ENCODE peak calls at places on chromosomes 13 and 19, in six cellular contexts. H, D, F, B, J and R are unnamed samples.

GRCh38 chr13:51453308-51453958 is 597 bp upstream of the INTS6 start:
- DNase-seq in F (no peak), H (no peak), J (no peak), B (no peak), D (peak; percentile 96), R (no peak)

GRCh38 chr19:31725051-31725450 is 375.8 kb upstream of the TSHZ3 start:
- DNase-seq in F (peak; percentile 19), H (no peak), B (no peak), D (no peak), J (peak; percentile 56), R (peak; percentile 7)

GRCh38 chr13:96475103-96475502 is 385.2 kb downstream of the HS6ST3 start:
- DNase-seq in F (no peak), J (no peak), D (no peak), H (no peak), B (no peak), R (no peak)

GRCh38 chr13:112176746-112177119 is 109.8 kb downstream of the SOX1 start:
- DNase-seq in J (no peak), D (no peak), H (no peak), F (no peak), B (no peak), R (no peak)

GRCh38 chr19:4120531-4120930 is 3.4 kb downstream of the MAP2K2 start:
- DNase-seq in F (peak; percentile 57), B (peak; percentile 72), D (no peak), H (no peak), J (peak; percentile 57), R (peak; percentile 68)

GRCh38 chr13:33218020-33218419 is 67.5 kb downstream of the STARD13 start:
- DNase-seq in J (peak; percentile 62), H (no peak), B (peak; percentile 73), F (no peak), D (no peak), R (peak; percentile 88)

GRCh38 chr19:33290956-33291622 is 11.2 kb downstream of the CEBPA start:
- DNase-seq in F (no peak), H (no peak), B (no peak), D (peak; percentile 83), J (no peak), R (no peak)

GRCh38 chr13:78595819-78596700 is 7.3 kb downstream of the POU4F1 start:
- DNase-seq in D (peak; percentile 67), B (no peak), J (no peak), H (no peak), F (no peak), R (no peak)

GRCh38 chr13:20547479-20547908 is 19.5 kb upstream of the IFT88 start:
- DNase-seq in F (no peak), H (no peak), B (no peak), D (no peak), J (no peak), R (no peak)

GRCh38 chr13:29767006-29767405 is 83.4 kb downstream of the UBL3 start:
- DNase-seq in B (peak; percentile 55), J (no peak), D (no peak), H (no peak), F (peak; percentile 22), R (no peak)

GRCh38 chr13:50911051-50911690 is 1.6 kb downstream of the RNASEH2B start:
- DNase-seq in J (peak; percentile 17), H (no peak), B (peak; percentile 12), F (peak; percentile 64), D (no peak), R (peak; percentile 9)

GRCh38 chr13:27820524-27821482 is 28.5 kb downstream of the GSX1 start:
- DNase-seq in F (no peak), B (no peak), J (no peak), D (no peak), H (no peak), R (peak; percentile 2)

GRCh38 chr13:42405665-42406390 is 133.9 kb downstream of the AKAP11 start:
- DNase-seq in D (no peak), H (no peak), F (peak; percentile 23), B (peak; percentile 6), J (peak; percentile 21), R (peak; percentile 77)

GRCh38 chr13:20446900-20447299 is 78.8 kb downstream of the CRYL1 start:
- DNase-seq in H (no peak), F (peak; percentile 48), D (no peak), B (peak; percentile 40), J (peak; percentile 44), R (no peak)

GRCh38 chr13:79448413-79448812 is 32.5 kb upstream of the NDFIP2 start:
- DNase-seq in J (peak; percentile 7), H (no peak), D (no peak), F (no peak), B (no peak), R (no peak)

GRCh38 chr19:30523791-30524190 is 151.6 kb downstream of the ZNF536 start:
- DNase-seq in J (no peak), B (no peak), F (no peak), H (no peak), D (no peak), R (no peak)

GRCh38 chr13:44151474-44151873 is 222.2 kb upstream of the SERP2 start:
- DNase-seq in D (no peak), J (no peak), F (peak; percentile 22), H (no peak), B (no peak), R (no peak)

GRCh38 chr19:31656507-31656906 is 307.3 kb upstream of the TSHZ3 start:
- DNase-seq in D (peak; percentile 66), B (no peak), H (no peak), F (no peak), J (no peak), R (no peak)

GRCh38 chr13:66503890-66504289 is 726.2 kb downstream of the PCDH9 start:
- DNase-seq in D (no peak), B (no peak), F (no peak), J (no peak), H (no peak), R (no peak)

GRCh38 chr19:42311612-42312160 is 1.4 kb upstream of the TMEM145 start:
- DNase-seq in J (no peak), B (no peak), F (no peak), D (no peak), H (no peak), R (no peak)

GRCh38 chr13:21022694-21023325 is 38.6 kb downstream of the LATS2 start:
- DNase-seq in H (no peak), D (no peak), J (no peak), B (no peak), F (no peak), R (no peak)

GRCh38 chr19:8320564-8321066 is 560 bp downstream of the NDUFA7 start:
- DNase-seq in H (no peak), B (no peak), F (no peak), D (peak; percentile 54), J (no peak), R (no peak)

GRCh38 chr13:109694972-109695371 is 91.4 kb downstream of the IRS2 start:
- DNase-seq in J (no peak), D (no peak), H (no peak), F (no peak), B (no peak), R (no peak)

DNA sequence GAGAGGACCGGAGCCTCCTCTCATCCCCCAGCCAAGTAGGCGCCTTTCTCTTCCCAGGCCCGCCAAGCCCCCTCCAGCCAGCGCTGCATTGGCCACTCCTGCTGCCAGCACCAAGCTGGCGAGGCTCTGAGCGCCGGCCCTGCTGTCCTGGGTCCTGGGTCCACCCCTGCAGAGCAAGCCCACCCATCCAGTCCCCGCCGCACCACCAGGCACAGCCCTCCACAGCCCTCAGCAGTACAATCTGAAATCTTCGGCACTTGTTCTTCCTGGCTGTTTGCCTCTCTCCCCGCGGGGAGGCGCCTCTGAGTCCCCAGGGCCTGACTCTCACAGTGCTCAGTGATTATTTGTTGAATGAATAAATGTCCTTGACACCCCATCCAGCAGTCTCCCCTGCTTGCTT is 236.4 kb upstream of the SGCG start:
- DNase-seq in H (no peak), B (no peak), J (no peak), F (no peak), D (no peak), R (no peak)
- TF ChIP-seq CTCF in H (no peak), B (no peak), J (no peak), F (no peak), D (no peak), R (no peak)

GRCh38 chr13:98912846-98913245 is 65.0 kb downstream of the DOCK9 start:
- DNase-seq in D (no peak), J (no peak), B (no peak), F (no peak), H (no peak), R (no peak)
- H3K4me3 ChIP-seq in D (no peak overlapping the region), J (no peak overlapping the region), B (no peak overlapping the region), F (no peak overlapping the region), H (no peak overlapping the region), R (no peak overlapping the region)

GRCh38 chr13:73941752-73942151 is 192.5 kb downstream of the KLF12 start:
- DNase-seq in B (no peak), D (no peak), J (no peak), F (no peak), H (no peak), R (no peak)

GRCh38 chr13:73939071-73939380 is 195.2 kb downstream of the KLF12 start:
- DNase-seq in F (no peak), H (no peak), J (no peak), B (no peak), D (no peak), R (peak; percentile 34)

GRCh38 chr13:73938375-73939070 is 195.7 kb downstream of the KLF12 start:
- DNase-seq in H (no peak), F (peak; percentile 59), B (peak; percentile 87), D (no peak), J (peak; percentile 77), R (peak; percentile 95)

GRCh38 chr13:73939603-73940002 is 194.6 kb downstream of the KLF12 start:
- DNase-seq in H (no peak), J (no peak), F (no peak), B (no peak), D (no peak), R (no peak)

GRCh38 chr13:73940098-73940497 is 194.1 kb downstream of the KLF12 start:
- DNase-seq in J (no peak), F (no peak), H (no peak), B (no peak), D (no peak), R (no peak)
- TF ChIP-seq CTCF in J (no peak), F (no peak), H (no peak), B (no peak), D (no peak), R (no peak)

GRCh38 chr19:10567696-10568443 is 909 bp downstream of the CDKN2D start:
- DNase-seq in F (no peak), B (no peak), J (no peak), H (no peak), D (no peak), R (no peak)

GRCh38 chr19:10566408-10566657 is 523 bp upstream of the KRI1 start:
- DNase-seq in F (no peak), B (no peak), D (no peak), H (no peak), J (no peak), R (no peak)

GRCh38 chr19:10568444-10568825 is 344 bp downstream of the CDKN2D start:
- DNase-seq in F (peak; percentile 53), D (no peak), B (no peak), H (no peak), J (no peak), R (no peak)

GRCh38 chr19:10565567-10566407 is at the start of gene KRI1:
- DNase-seq in D (peak; percentile 99), J (peak; percentile 99), F (peak; percentile 98), B (peak; percentile 98), H (peak; percentile 84), R (peak; percentile 98)

GRCh38 chr19:10566658-10567410 is 1.0 kb upstream of the KRI1 start:
- DNase-seq in F (no peak), J (no peak), D (no peak), H (no peak), B (no peak), R (no peak)
- H3K4me3 ChIP-seq in F (peak overlapping the region; percentile 96), J (no peak overlapping the region), D (no peak overlapping the region), H (peak overlapping the region; percentile 99), B (peak overlapping the region; percentile 66), R (no peak overlapping the region)